ENCODE peak calls at places on chromosomes 16 and 17, in nine cellular contexts. One of them, this sample, is unnamed.

GRCh38 chr16:87295259-87295658 is 21.9 kb downstream of the C16orf95 start:
- DNase-seq in T-helper 1 cell: no peak
- DNase-seq in astrocyte of the spinal cord: no peak
- DNase-seq in foreskin melanocyte: no peak
- DNase-seq in adipocyte: no peak
- DNase-seq in LHCN-M2: peak
- DNase-seq in right cardiac atrium: no peak
- DNase-seq in activated T-helper 1 cell treated with anti-CD3 and anti-CD28 coated beads, Interleukin-12 subunit alpha, Interleukin-12 subunit beta, Interleukin-2, Interleukin-4 antibody, amounts not matched to agents 30 ng/mL and 10 ng/mL and 1 ng/mL, durations not matched to agents 14 hours and 24 hours and 36 hours: no peak
- DNase-seq in stimulated activated CD4-positive, alpha-beta T cell treated with anti-CD3 and anti-CD28 coated beads, Interleukin-2, amount 100 ng/mL, for 24 hours: no peak
- DNase-seq in this sample: no peak

GRCh38 chr17:53058031-53058430 is 764.7 kb upstream of the KIF2B start:
- DNase-seq in T-helper 1 cell: no peak
- DNase-seq in astrocyte of the spinal cord: peak
- DNase-seq in foreskin melanocyte: no peak
- DNase-seq in adipocyte: no peak
- DNase-seq in LHCN-M2: no peak
- DNase-seq in right cardiac atrium: no peak
- DNase-seq in activated T-helper 1 cell treated with anti-CD3 and anti-CD28 coated beads, Interleukin-12 subunit alpha, Interleukin-12 subunit beta, Interleukin-2, Interleukin-4 antibody, amounts not matched to agents 30 ng/mL and 10 ng/mL and 1 ng/mL, durations not matched to agents 14 hours and 24 hours and 36 hours: no peak
- DNase-seq in stimulated activated CD4-positive, alpha-beta T cell treated with anti-CD3 and anti-CD28 coated beads, Interleukin-2, amount 100 ng/mL, for 24 hours: no peak
- DNase-seq in this sample: no peak

GRCh38 chr17:74467221-74467951 is 952 bp downstream of the CD300A start:
- DNase-seq in T-helper 1 cell: no peak
- DNase-seq in astrocyte of the spinal cord: no peak
- DNase-seq in foreskin melanocyte: no peak
- DNase-seq in adipocyte: no peak
- DNase-seq in LHCN-M2: no peak
- DNase-seq in right cardiac atrium: no peak
- DNase-seq in activated T-helper 1 cell treated with anti-CD3 and anti-CD28 coated beads, Interleukin-12 subunit alpha, Interleukin-12 subunit beta, Interleukin-2, Interleukin-4 antibody, amounts not matched to agents 30 ng/mL and 10 ng/mL and 1 ng/mL, durations not matched to agents 14 hours and 24 hours and 36 hours: no peak
- DNase-seq in stimulated activated CD4-positive, alpha-beta T cell treated with anti-CD3 and anti-CD28 coated beads, Interleukin-2, amount 100 ng/mL, for 24 hours: no peak
- DNase-seq in this sample: no peak

GRCh38 chr16:17296412-17296811 is 174.3 kb downstream of the XYLT1 start:
- DNase-seq in T-helper 1 cell: no peak
- DNase-seq in astrocyte of the spinal cord: no peak
- DNase-seq in foreskin melanocyte: no peak
- DNase-seq in adipocyte: no peak
- DNase-seq in LHCN-M2: no peak
- DNase-seq in right cardiac atrium: peak
- DNase-seq in activated T-helper 1 cell treated with anti-CD3 and anti-CD28 coated beads, Interleukin-12 subunit alpha, Interleukin-12 subunit beta, Interleukin-2, Interleukin-4 antibody, amounts not matched to agents 30 ng/mL and 10 ng/mL and 1 ng/mL, durations not matched to agents 14 hours and 24 hours and 36 hours: no peak
- DNase-seq in stimulated activated CD4-positive, alpha-beta T cell treated with anti-CD3 and anti-CD28 coated beads, Interleukin-2, amount 100 ng/mL, for 24 hours: no peak
- DNase-seq in this sample: no peak

GRCh38 chr17:75288784-75289121 is 480 bp downstream of the SLC25A19 start:
- DNase-seq in T-helper 1 cell: no peak
- DNase-seq in astrocyte of the spinal cord: no peak
- DNase-seq in foreskin melanocyte: no peak
- DNase-seq in adipocyte: no peak
- DNase-seq in LHCN-M2: no peak
- DNase-seq in right cardiac atrium: no peak
- DNase-seq in activated T-helper 1 cell treated with anti-CD3 and anti-CD28 coated beads, Interleukin-12 subunit alpha, Interleukin-12 subunit beta, Interleukin-2, Interleukin-4 antibody, amounts not matched to agents 30 ng/mL and 10 ng/mL and 1 ng/mL, durations not matched to agents 14 hours and 24 hours and 36 hours: peak
- DNase-seq in stimulated activated CD4-positive, alpha-beta T cell treated with anti-CD3 and anti-CD28 coated beads, Interleukin-2, amount 100 ng/mL, for 24 hours: no peak
- DNase-seq in this sample: no peak

GRCh38 chr17:34356194-34356593 is at the start of gene CCL13:
- DNase-seq in T-helper 1 cell: no peak
- DNase-seq in astrocyte of the spinal cord: no peak
- DNase-seq in foreskin melanocyte: no peak
- DNase-seq in adipocyte: no peak
- DNase-seq in LHCN-M2: no peak
- DNase-seq in right cardiac atrium: peak
- DNase-seq in activated T-helper 1 cell treated with anti-CD3 and anti-CD28 coated beads, Interleukin-12 subunit alpha, Interleukin-12 subunit beta, Interleukin-2, Interleukin-4 antibody, amounts not matched to agents 30 ng/mL and 10 ng/mL and 1 ng/mL, durations not matched to agents 14 hours and 24 hours and 36 hours: no peak
- DNase-seq in stimulated activated CD4-positive, alpha-beta T cell treated with anti-CD3 and anti-CD28 coated beads, Interleukin-2, amount 100 ng/mL, for 24 hours: no peak
- DNase-seq in this sample: no peak

GRCh38 chr16:31064882-31065461 is 9.1 kb downstream of the ZNF668 start:
- DNase-seq in T-helper 1 cell: no peak
- DNase-seq in astrocyte of the spinal cord: peak
- DNase-seq in foreskin melanocyte: no peak
- DNase-seq in adipocyte: peak
- DNase-seq in LHCN-M2: peak
- DNase-seq in right cardiac atrium: peak
- DNase-seq in activated T-helper 1 cell treated with anti-CD3 and anti-CD28 coated beads, Interleukin-12 subunit alpha, Interleukin-12 subunit beta, Interleukin-2, Interleukin-4 antibody, amounts not matched to agents 30 ng/mL and 10 ng/mL and 1 ng/mL, durations not matched to agents 14 hours and 24 hours and 36 hours: no peak
- DNase-seq in stimulated activated CD4-positive, alpha-beta T cell treated with anti-CD3 and anti-CD28 coated beads, Interleukin-2, amount 100 ng/mL, for 24 hours: no peak
- DNase-seq in this sample: no peak

GRCh38 chr17:7290685-7291084 is 3.8 kb downstream of the YBX2 start:
- DNase-seq in T-helper 1 cell: no peak
- DNase-seq in astrocyte of the spinal cord: no peak
- DNase-seq in foreskin melanocyte: no peak
- DNase-seq in adipocyte: no peak
- DNase-seq in LHCN-M2: no peak
- DNase-seq in right cardiac atrium: no peak
- DNase-seq in activated T-helper 1 cell treated with anti-CD3 and anti-CD28 coated beads, Interleukin-12 subunit alpha, Interleukin-12 subunit beta, Interleukin-2, Interleukin-4 antibody, amounts not matched to agents 30 ng/mL and 10 ng/mL and 1 ng/mL, durations not matched to agents 14 hours and 24 hours and 36 hours: no peak
- DNase-seq in stimulated activated CD4-positive, alpha-beta T cell treated with anti-CD3 and anti-CD28 coated beads, Interleukin-2, amount 100 ng/mL, for 24 hours: no peak
- DNase-seq in this sample: no peak

GRCh38 chr16:53913082-53913870 is 209.3 kb downstream of the FTO start:
- DNase-seq in T-helper 1 cell: no peak
- DNase-seq in astrocyte of the spinal cord: peak
- DNase-seq in foreskin melanocyte: peak
- DNase-seq in adipocyte: peak
- DNase-seq in LHCN-M2: peak
- DNase-seq in right cardiac atrium: peak
- DNase-seq in activated T-helper 1 cell treated with anti-CD3 and anti-CD28 coated beads, Interleukin-12 subunit alpha, Interleukin-12 subunit beta, Interleukin-2, Interleukin-4 antibody, amounts not matched to agents 30 ng/mL and 10 ng/mL and 1 ng/mL, durations not matched to agents 14 hours and 24 hours and 36 hours: peak
- DNase-seq in stimulated activated CD4-positive, alpha-beta T cell treated with anti-CD3 and anti-CD28 coated beads, Interleukin-2, amount 100 ng/mL, for 24 hours: no peak
- DNase-seq in this sample: no peak

GRCh38 chr17:36082062-36082461 is 7.9 kb downstream of the CCL3 start:
- DNase-seq in T-helper 1 cell: no peak
- DNase-seq in astrocyte of the spinal cord: no peak
- DNase-seq in foreskin melanocyte: no peak
- DNase-seq in adipocyte: no peak
- DNase-seq in LHCN-M2: no peak
- DNase-seq in right cardiac atrium: no peak
- DNase-seq in activated T-helper 1 cell treated with anti-CD3 and anti-CD28 coated beads, Interleukin-12 subunit alpha, Interleukin-12 subunit beta, Interleukin-2, Interleukin-4 antibody, amounts not matched to agents 30 ng/mL and 10 ng/mL and 1 ng/mL, durations not matched to agents 14 hours and 24 hours and 36 hours: no peak
- DNase-seq in stimulated activated CD4-positive, alpha-beta T cell treated with anti-CD3 and anti-CD28 coated beads, Interleukin-2, amount 100 ng/mL, for 24 hours: no peak
- DNase-seq in this sample: no peak

GRCh38 chr16:70685061-70685937 is 554 bp downstream of the MTSS2 start:
- DNase-seq in T-helper 1 cell: no peak
- DNase-seq in astrocyte of the spinal cord: no peak
- DNase-seq in foreskin melanocyte: no peak
- DNase-seq in adipocyte: peak
- DNase-seq in LHCN-M2: peak
- DNase-seq in right cardiac atrium: peak
- DNase-seq in activated T-helper 1 cell treated with anti-CD3 and anti-CD28 coated beads, Interleukin-12 subunit alpha, Interleukin-12 subunit beta, Interleukin-2, Interleukin-4 antibody, amounts not matched to agents 30 ng/mL and 10 ng/mL and 1 ng/mL, durations not matched to agents 14 hours and 24 hours and 36 hours: no peak
- DNase-seq in stimulated activated CD4-positive, alpha-beta T cell treated with anti-CD3 and anti-CD28 coated beads, Interleukin-2, amount 100 ng/mL, for 24 hours: no peak
- DNase-seq in this sample: no peak

GRCh38 chr17:8838551-8839095 is 28.9 kb downstream of the PIK3R6 start:
- DNase-seq in T-helper 1 cell: no peak
- DNase-seq in astrocyte of the spinal cord: no peak
- DNase-seq in foreskin melanocyte: no peak
- DNase-seq in adipocyte: no peak
- DNase-seq in LHCN-M2: no peak
- DNase-seq in right cardiac atrium: no peak
- DNase-seq in activated T-helper 1 cell treated with anti-CD3 and anti-CD28 coated beads, Interleukin-12 subunit alpha, Interleukin-12 subunit beta, Interleukin-2, Interleukin-4 antibody, amounts not matched to agents 30 ng/mL and 10 ng/mL and 1 ng/mL, durations not matched to agents 14 hours and 24 hours and 36 hours: no peak
- DNase-seq in stimulated activated CD4-positive, alpha-beta T cell treated with anti-CD3 and anti-CD28 coated beads, Interleukin-2, amount 100 ng/mL, for 24 hours: no peak
- DNase-seq in this sample: no peak

GRCh38 chr17:80243526-80244433 is 16.9 kb upstream of the RNF213 start:
- DNase-seq in T-helper 1 cell: no peak
- DNase-seq in astrocyte of the spinal cord: no peak
- DNase-seq in foreskin melanocyte: no peak
- DNase-seq in adipocyte: no peak
- DNase-seq in LHCN-M2: no peak
- DNase-seq in right cardiac atrium: no peak
- DNase-seq in activated T-helper 1 cell treated with anti-CD3 and anti-CD28 coated beads, Interleukin-12 subunit alpha, Interleukin-12 subunit beta, Interleukin-2, Interleukin-4 antibody, amounts not matched to agents 30 ng/mL and 10 ng/mL and 1 ng/mL, durations not matched to agents 14 hours and 24 hours and 36 hours: no peak
- DNase-seq in stimulated activated CD4-positive, alpha-beta T cell treated with anti-CD3 and anti-CD28 coated beads, Interleukin-2, amount 100 ng/mL, for 24 hours: no peak
- DNase-seq in this sample: no peak

GRCh38 chr16:67926181-67926742 is 5.4 kb downstream of the CTRL start:
- DNase-seq in T-helper 1 cell: no peak
- DNase-seq in astrocyte of the spinal cord: peak
- DNase-seq in foreskin melanocyte: no peak
- DNase-seq in adipocyte: peak
- DNase-seq in LHCN-M2: peak
- DNase-seq in right cardiac atrium: no peak
- DNase-seq in activated T-helper 1 cell treated with anti-CD3 and anti-CD28 coated beads, Interleukin-12 subunit alpha, Interleukin-12 subunit beta, Interleukin-2, Interleukin-4 antibody, amounts not matched to agents 30 ng/mL and 10 ng/mL and 1 ng/mL, durations not matched to agents 14 hours and 24 hours and 36 hours: no peak
- DNase-seq in stimulated activated CD4-positive, alpha-beta T cell treated with anti-CD3 and anti-CD28 coated beads, Interleukin-2, amount 100 ng/mL, for 24 hours: no peak
- DNase-seq in this sample: no peak

GRCh38 chr16:49499018-49499785 is 125.6 kb downstream of the C16orf78 start:
- DNase-seq in T-helper 1 cell: no peak
- DNase-seq in astrocyte of the spinal cord: no peak
- DNase-seq in foreskin melanocyte: no peak
- DNase-seq in adipocyte: no peak
- DNase-seq in LHCN-M2: no peak
- DNase-seq in right cardiac atrium: no peak
- DNase-seq in activated T-helper 1 cell treated with anti-CD3 and anti-CD28 coated beads, Interleukin-12 subunit alpha, Interleukin-12 subunit beta, Interleukin-2, Interleukin-4 antibody, amounts not matched to agents 30 ng/mL and 10 ng/mL and 1 ng/mL, durations not matched to agents 14 hours and 24 hours and 36 hours: no peak
- DNase-seq in stimulated activated CD4-positive, alpha-beta T cell treated with anti-CD3 and anti-CD28 coated beads, Interleukin-2, amount 100 ng/mL, for 24 hours: no peak
- DNase-seq in this sample: peak

GRCh38 chr17:74429604-74430384 is 2.1 kb upstream of the GPRC5C start:
- DNase-seq in T-helper 1 cell: no peak
- DNase-seq in astrocyte of the spinal cord: no peak
- DNase-seq in foreskin melanocyte: no peak
- DNase-seq in adipocyte: no peak
- DNase-seq in LHCN-M2: no peak
- DNase-seq in right cardiac atrium: no peak
- DNase-seq in activated T-helper 1 cell treated with anti-CD3 and anti-CD28 coated beads, Interleukin-12 subunit alpha, Interleukin-12 subunit beta, Interleukin-2, Interleukin-4 antibody, amounts not matched to agents 30 ng/mL and 10 ng/mL and 1 ng/mL, durations not matched to agents 14 hours and 24 hours and 36 hours: no peak
- DNase-seq in stimulated activated CD4-positive, alpha-beta T cell treated with anti-CD3 and anti-CD28 coated beads, Interleukin-2, amount 100 ng/mL, for 24 hours: no peak
- DNase-seq in this sample: peak

GRCh38 chr17:64024781-64025731 is 4.6 kb upstream of the ICAM2 start:
- DNase-seq in T-helper 1 cell: peak
- DNase-seq in astrocyte of the spinal cord: no peak
- DNase-seq in foreskin melanocyte: no peak
- DNase-seq in adipocyte: no peak
- DNase-seq in LHCN-M2: peak
- DNase-seq in right cardiac atrium: no peak
- DNase-seq in activated T-helper 1 cell treated with anti-CD3 and anti-CD28 coated beads, Interleukin-12 subunit alpha, Interleukin-12 subunit beta, Interleukin-2, Interleukin-4 antibody, amounts not matched to agents 30 ng/mL and 10 ng/mL and 1 ng/mL, durations not matched to agents 14 hours and 24 hours and 36 hours: no peak
- DNase-seq in stimulated activated CD4-positive, alpha-beta T cell treated with anti-CD3 and anti-CD28 coated beads, Interleukin-2, amount 100 ng/mL, for 24 hours: peak
- DNase-seq in this sample: no peak

GRCh38 chr17:2634361-2634960 is 41.0 kb downstream of the PAFAH1B1 start:
- DNase-seq in T-helper 1 cell: no peak
- DNase-seq in astrocyte of the spinal cord: peak
- DNase-seq in foreskin melanocyte: no peak
- DNase-seq in adipocyte: no peak
- DNase-seq in LHCN-M2: peak
- DNase-seq in right cardiac atrium: no peak
- DNase-seq in activated T-helper 1 cell treated with anti-CD3 and anti-CD28 coated beads, Interleukin-12 subunit alpha, Interleukin-12 subunit beta, Interleukin-2, Interleukin-4 antibody, amounts not matched to agents 30 ng/mL and 10 ng/mL and 1 ng/mL, durations not matched to agents 14 hours and 24 hours and 36 hours: no peak
- DNase-seq in stimulated activated CD4-positive, alpha-beta T cell treated with anti-CD3 and anti-CD28 coated beads, Interleukin-2, amount 100 ng/mL, for 24 hours: no peak
- DNase-seq in this sample: no peak

GRCh38 chr16:72371307-72372081 is 199.5 kb upstream of the PMFBP1 start:
- DNase-seq in T-helper 1 cell: no peak
- DNase-seq in astrocyte of the spinal cord: peak
- DNase-seq in foreskin melanocyte: peak
- DNase-seq in adipocyte: peak
- DNase-seq in LHCN-M2: peak
- DNase-seq in right cardiac atrium: no peak
- DNase-seq in activated T-helper 1 cell treated with anti-CD3 and anti-CD28 coated beads, Interleukin-12 subunit alpha, Interleukin-12 subunit beta, Interleukin-2, Interleukin-4 antibody, amounts not matched to agents 30 ng/mL and 10 ng/mL and 1 ng/mL, durations not matched to agents 14 hours and 24 hours and 36 hours: no peak
- DNase-seq in stimulated activated CD4-positive, alpha-beta T cell treated with anti-CD3 and anti-CD28 coated beads, Interleukin-2, amount 100 ng/mL, for 24 hours: no peak
- DNase-seq in this sample: no peak

GRCh38 chr17:38595892-38596291 is 9.9 kb downstream of the SRCIN1 start:
- DNase-seq in T-helper 1 cell: no peak
- DNase-seq in astrocyte of the spinal cord: no peak
- DNase-seq in foreskin melanocyte: no peak
- DNase-seq in adipocyte: no peak
- DNase-seq in LHCN-M2: no peak
- DNase-seq in right cardiac atrium: no peak
- DNase-seq in activated T-helper 1 cell treated with anti-CD3 and anti-CD28 coated beads, Interleukin-12 subunit alpha, Interleukin-12 subunit beta, Interleukin-2, Interleukin-4 antibody, amounts not matched to agents 30 ng/mL and 10 ng/mL and 1 ng/mL, durations not matched to agents 14 hours and 24 hours and 36 hours: no peak
- DNase-seq in stimulated activated CD4-positive, alpha-beta T cell treated with anti-CD3 and anti-CD28 coated beads, Interleukin-2, amount 100 ng/mL, for 24 hours: no peak
- DNase-seq in this sample: peak

GRCh38 chr16:87027056-87027616 is 290.1 kb downstream of the C16orf95 start:
- DNase-seq in T-helper 1 cell: no peak
- DNase-seq in astrocyte of the spinal cord: no peak
- DNase-seq in foreskin melanocyte: no peak
- DNase-seq in adipocyte: no peak
- DNase-seq in LHCN-M2: no peak
- DNase-seq in right cardiac atrium: no peak
- DNase-seq in activated T-helper 1 cell treated with anti-CD3 and anti-CD28 coated beads, Interleukin-12 subunit alpha, Interleukin-12 subunit beta, Interleukin-2, Interleukin-4 antibody, amounts not matched to agents 30 ng/mL and 10 ng/mL and 1 ng/mL, durations not matched to agents 14 hours and 24 hours and 36 hours: no peak
- DNase-seq in stimulated activated CD4-positive, alpha-beta T cell treated with anti-CD3 and anti-CD28 coated beads, Interleukin-2, amount 100 ng/mL, for 24 hours: no peak
- DNase-seq in this sample: no peak

GRCh38 chr17:77281904-77282367 is 141.2 kb downstream of the SEC14L1 start:
- DNase-seq in T-helper 1 cell: no peak
- DNase-seq in astrocyte of the spinal cord: no peak
- DNase-seq in foreskin melanocyte: no peak
- DNase-seq in adipocyte: no peak
- DNase-seq in LHCN-M2: no peak
- DNase-seq in right cardiac atrium: no peak
- DNase-seq in activated T-helper 1 cell treated with anti-CD3 and anti-CD28 coated beads, Interleukin-12 subunit alpha, Interleukin-12 subunit beta, Interleukin-2, Interleukin-4 antibody, amounts not matched to agents 30 ng/mL and 10 ng/mL and 1 ng/mL, durations not matched to agents 14 hours and 24 hours and 36 hours: no peak
- DNase-seq in stimulated activated CD4-positive, alpha-beta T cell treated with anti-CD3 and anti-CD28 coated beads, Interleukin-2, amount 100 ng/mL, for 24 hours: no peak
- DNase-seq in this sample: no peak

GRCh38 chr17:82324566-82325285 is 7.3 kb upstream of the CD7 start:
- DNase-seq in T-helper 1 cell: no peak
- DNase-seq in astrocyte of the spinal cord: no peak
- DNase-seq in foreskin melanocyte: no peak
- DNase-seq in adipocyte: no peak
- DNase-seq in LHCN-M2: no peak
- DNase-seq in right cardiac atrium: no peak
- DNase-seq in activated T-helper 1 cell treated with anti-CD3 and anti-CD28 coated beads, Interleukin-12 subunit alpha, Interleukin-12 subunit beta, Interleukin-2, Interleukin-4 antibody, amounts not matched to agents 30 ng/mL and 10 ng/mL and 1 ng/mL, durations not matched to agents 14 hours and 24 hours and 36 hours: no peak
- DNase-seq in stimulated activated CD4-positive, alpha-beta T cell treated with anti-CD3 and anti-CD28 coated beads, Interleukin-2, amount 100 ng/mL, for 24 hours: no peak
- DNase-seq in this sample: no peak

GRCh38 chr17:28570716-28571254 is 539 bp downstream of the PIGS start:
- DNase-seq in T-helper 1 cell: peak
- DNase-seq in astrocyte of the spinal cord: no peak
- DNase-seq in foreskin melanocyte: no peak
- DNase-seq in adipocyte: peak
- DNase-seq in LHCN-M2: no peak
- DNase-seq in right cardiac atrium: no peak
- DNase-seq in activated T-helper 1 cell treated with anti-CD3 and anti-CD28 coated beads, Interleukin-12 subunit alpha, Interleukin-12 subunit beta, Interleukin-2, Interleukin-4 antibody, amounts not matched to agents 30 ng/mL and 10 ng/mL and 1 ng/mL, durations not matched to agents 14 hours and 24 hours and 36 hours: peak
- DNase-seq in stimulated activated CD4-positive, alpha-beta T cell treated with anti-CD3 and anti-CD28 coated beads, Interleukin-2, amount 100 ng/mL, for 24 hours: peak
- DNase-seq in this sample: peak

GRCh38 chr17:72305964-72306551 is 185.2 kb downstream of the SOX9 start:
- DNase-seq in T-helper 1 cell: no peak
- DNase-seq in astrocyte of the spinal cord: peak
- DNase-seq in foreskin melanocyte: no peak
- DNase-seq in adipocyte: peak
- DNase-seq in LHCN-M2: peak
- DNase-seq in right cardiac atrium: peak
- DNase-seq in activated T-helper 1 cell treated with anti-CD3 and anti-CD28 coated beads, Interleukin-12 subunit alpha, Interleukin-12 subunit beta, Interleukin-2, Interleukin-4 antibody, amounts not matched to agents 30 ng/mL and 10 ng/mL and 1 ng/mL, durations not matched to agents 14 hours and 24 hours and 36 hours: no peak
- DNase-seq in stimulated activated CD4-positive, alpha-beta T cell treated with anti-CD3 and anti-CD28 coated beads, Interleukin-2, amount 100 ng/mL, for 24 hours: no peak
- DNase-seq in this sample: no peak

GRCh38 chr17:49880291-49881053 is 32.6 kb upstream of the TAC4 start:
- DNase-seq in T-helper 1 cell: peak
- DNase-seq in astrocyte of the spinal cord: peak
- DNase-seq in foreskin melanocyte: peak
- DNase-seq in adipocyte: peak
- DNase-seq in LHCN-M2: peak
- DNase-seq in right cardiac atrium: peak
- DNase-seq in activated T-helper 1 cell treated with anti-CD3 and anti-CD28 coated beads, Interleukin-12 subunit alpha, Interleukin-12 subunit beta, Interleukin-2, Interleukin-4 antibody, amounts not matched to agents 30 ng/mL and 10 ng/mL and 1 ng/mL, durations not matched to agents 14 hours and 24 hours and 36 hours: peak
- DNase-seq in stimulated activated CD4-positive, alpha-beta T cell treated with anti-CD3 and anti-CD28 coated beads, Interleukin-2, amount 100 ng/mL, for 24 hours: peak
- DNase-seq in this sample: peak

GRCh38 chr16:84095466-84095865 is 21.3 kb downstream of the MBTPS1 start:
- DNase-seq in T-helper 1 cell: no peak
- DNase-seq in astrocyte of the spinal cord: no peak
- DNase-seq in foreskin melanocyte: no peak
- DNase-seq in adipocyte: no peak
- DNase-seq in LHCN-M2: no peak
- DNase-seq in right cardiac atrium: no peak
- DNase-seq in activated T-helper 1 cell treated with anti-CD3 and anti-CD28 coated beads, Interleukin-12 subunit alpha, Interleukin-12 subunit beta, Interleukin-2, Interleukin-4 antibody, amounts not matched to agents 30 ng/mL and 10 ng/mL and 1 ng/mL, durations not matched to agents 14 hours and 24 hours and 36 hours: no peak
- DNase-seq in stimulated activated CD4-positive, alpha-beta T cell treated with anti-CD3 and anti-CD28 coated beads, Interleukin-2, amount 100 ng/mL, for 24 hours: no peak
- DNase-seq in this sample: peak

GRCh38 chr16:84281077-84281476 is 13.6 kb upstream of the WFDC1 start:
- DNase-seq in T-helper 1 cell: no peak
- DNase-seq in astrocyte of the spinal cord: no peak
- DNase-seq in foreskin melanocyte: no peak
- DNase-seq in adipocyte: no peak
- DNase-seq in LHCN-M2: peak
- DNase-seq in right cardiac atrium: no peak
- DNase-seq in activated T-helper 1 cell treated with anti-CD3 and anti-CD28 coated beads, Interleukin-12 subunit alpha, Interleukin-12 subunit beta, Interleukin-2, Interleukin-4 antibody, amounts not matched to agents 30 ng/mL and 10 ng/mL and 1 ng/mL, durations not matched to agents 14 hours and 24 hours and 36 hours: no peak
- DNase-seq in stimulated activated CD4-positive, alpha-beta T cell treated with anti-CD3 and anti-CD28 coated beads, Interleukin-2, amount 100 ng/mL, for 24 hours: no peak
- DNase-seq in this sample: peak